ENCODE peak calls at places on chromosomes 3 and 15, in six cellular contexts. S is neuronal stem cell, R is mesenchymal stem cell, L is H1, G is IMR-90, Z is H9. E is an unnamed sample. For H3K79me1, the result is how much of the 10 kb centered on the place peaks cover.

GRCh38 chr15:85607842-85608241 is 186.9 kb downstream of the KLHL25 start:
- DNase-seq in Z (no peak), G (peak), S (no peak), L (no peak), R (peak), E (peak)

GRCh38 chr15:48427960-48428547 is 96.8 kb downstream of the DUT start:
- DNase-seq in G (peak), L (no peak), S (no peak), Z (no peak), R (no peak), E (peak)

GRCh38 chr3:132253262-132253878 is 63.8 kb upstream of the ACP3 start:
- DNase-seq in R (peak), G (peak), S (peak), Z (no peak), L (no peak), E (peak)

GRCh38 chr3:2908693-2909351 is 201.4 kb downstream of the IL5RA start:
- DNase-seq in Z (no peak), L (no peak), S (no peak), R (no peak), G (no peak), E (no peak)

GRCh38 chr3:127031046-127031810 is 48.3 kb downstream of the PLXNA1 start:
- DNase-seq in R (no peak), S (no peak), L (no peak), G (no peak), Z (no peak), E (no peak)

GRCh38 chr3:56800373-56801150 is 1.2 kb downstream of the ARHGEF3 start:
- DNase-seq in S (no peak), Z (no peak), R (peak), G (no peak), L (no peak), E (no peak)

GRCh38 chr3:16728762-16729745 is 123.8 kb upstream of the DAZL start:
- DNase-seq in R (no peak), G (peak), Z (no peak), L (no peak), S (no peak), E (peak)

GRCh38 chr3:122132949-122133540 is 50.4 kb upstream of the CASR start:
- DNase-seq in L (no peak), Z (no peak), R (no peak), S (no peak), G (no peak), E (peak)

GRCh38 chr3:157713101-157713500 is 209.9 kb upstream of the VEPH1 start:
- DNase-seq in Z (no peak), G (no peak), S (no peak), L (no peak), R (no peak), E (no peak)

GRCh38 chr3:13235897-13236296 is 162.7 kb upstream of the IQSEC1 start:
- DNase-seq in R (no peak), Z (no peak), L (no peak), G (no peak), S (no peak), E (no peak)

GRCh38 chr3:4503050-4503449 is 9.9 kb downstream of the ITPR1 start:
- DNase-seq in Z (no peak), G (no peak), R (no peak), S (no peak), L (no peak), E (no peak)

DNA sequence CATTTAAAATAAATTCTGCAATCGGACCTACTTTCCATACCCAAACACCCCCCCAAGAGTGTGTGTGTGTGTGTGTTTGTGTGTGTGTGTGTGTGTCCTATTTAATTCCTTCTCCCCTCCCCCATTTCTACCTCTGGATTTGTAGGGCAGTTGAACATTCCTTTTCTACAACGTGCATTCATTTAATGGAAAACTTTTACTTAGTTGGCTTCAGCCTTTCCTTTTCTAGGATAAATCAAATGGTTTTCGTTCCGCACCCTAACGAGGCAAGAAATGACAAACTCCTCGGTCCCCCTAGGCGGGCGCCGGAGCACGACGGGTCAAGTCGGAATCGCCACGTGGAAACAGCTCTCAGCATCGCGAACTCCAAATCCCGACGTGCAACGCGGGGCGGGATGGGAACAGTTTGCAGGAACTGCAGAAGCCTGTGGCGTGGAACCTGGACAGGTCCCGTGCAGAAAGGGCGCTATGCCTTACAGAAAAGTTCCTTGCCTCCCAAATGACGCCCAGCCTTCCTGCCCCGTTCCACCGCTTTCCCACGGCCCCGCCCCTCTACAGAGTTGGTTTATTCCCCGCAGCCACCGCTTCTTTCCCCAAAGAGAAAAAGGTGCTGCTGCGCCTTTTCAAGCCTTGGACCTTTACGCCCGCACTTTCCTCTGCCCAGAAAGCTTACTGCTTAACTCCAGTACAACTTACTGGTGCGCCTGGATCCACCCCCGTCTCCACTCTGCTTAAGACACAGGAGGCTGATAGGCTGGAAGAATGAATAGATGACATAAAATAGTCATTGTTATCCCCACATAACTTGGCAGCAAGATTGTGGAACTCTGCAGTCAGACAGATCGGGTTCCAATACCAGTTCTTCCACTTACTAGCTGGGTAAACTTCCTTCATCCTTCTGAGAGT is 1.1 kb upstream of the EIF2B5 start:
- DNase-seq in Z (peak), G (peak), L (peak), S (peak), R (peak), E (peak)
- H3K23ac ChIP-seq in Z (no peak), G (peak), L (no peak), S (no peak), R (peak), E (no peak)

GRCh38 chr15:66754789-66755188 is 52.8 kb downstream of the SMAD6 start:
- DNase-seq in L (no peak), R (no peak), G (no peak), S (no peak), Z (no peak), E (no peak)
- H3K79me1 ChIP-seq in L (under half), R (under half), G (half or more), S (under half), Z (under half), E (under half)

GRCh38 chr3:116614795-116615362 is 94.7 kb upstream of the TUSC7 start:
- DNase-seq in Z (no peak), S (no peak), G (peak), R (peak), L (no peak), E (no peak)
- H3K14ac ChIP-seq in Z (no peak), S (no peak), G (no peak), R (no peak), L (no peak), E (no peak)

GRCh38 chr15:29860872-29861271 is 38.6 kb upstream of the TJP1 start:
- DNase-seq in Z (no peak), L (no peak), R (no peak), G (peak), S (no peak), E (peak)
- H3K23ac ChIP-seq in Z (no peak), L (no peak), R (no peak), G (no peak), S (no peak), E (no peak)

E was measured in trophoblast cell.